ENCODE peak calls at places on chromosomes 13 and 19, in nine cellular contexts. F, Q, E, S, I, B, V, U and T are unnamed samples.

GRCh38 chr13:35210234-35210633 is 266.3 kb downstream of the MAB21L1 start:
- DNase-seq in F (no peak), Q (no peak), E (peak; percentile 8), S (no peak), I (no peak), B (no peak), V (peak; percentile 38), U (no peak), T (no peak)

GRCh38 chr13:101624210-101624922 is 171.9 kb downstream of the ITGBL1 start:
- DNase-seq in F (no peak), Q (no peak), E (no peak), S (no peak), I (peak; percentile 37), B (peak; percentile 74), V (no peak), U (no peak), T (no peak)

GRCh38 chr13:85312071-85312470 is 487.1 kb downstream of the SLITRK6 start:
- DNase-seq in F (no peak), Q (no peak), E (no peak), S (no peak), I (no peak), B (no peak), V (no peak), U (no peak), T (no peak)

GRCh38 chr13:66809496-66809895 is 420.6 kb downstream of the PCDH9 start:
- DNase-seq in F (no peak), Q (no peak), E (no peak), S (no peak), I (no peak), B (peak; percentile 45), V (no peak), U (no peak), T (no peak)

GRCh38 chr13:63041640-63042414 is 1626.2 kb upstream of the PCDH20 start:
- DNase-seq in F (no peak), Q (no peak), E (no peak), S (no peak), I (peak; percentile 41), B (no peak), V (no peak), U (no peak), T (no peak)

GRCh38 chr19:40262422-40262821 is 22.7 kb downstream of the AKT2 start:
- DNase-seq in F (no peak), Q (no peak), E (no peak), S (no peak), I (no peak), B (no peak), V (no peak), U (no peak), T (no peak)

GRCh38 chr13:19984430-19985218 is 26.1 kb downstream of the ZMYM2 start:
- DNase-seq in F (no peak), Q (no peak), E (peak; percentile 56), S (no peak), I (peak; percentile 51), B (no peak), V (peak; percentile 72), U (no peak), T (peak; percentile 3)

GRCh38 chr19:16951529-16951928 is 62.7 kb downstream of the F2RL3 start:
- DNase-seq in F (no peak), Q (no peak), E (no peak), S (no peak), I (no peak), B (no peak), V (no peak), U (no peak), T (peak; percentile 74)

GRCh38 chr13:105817498-105817897 is 718.0 kb downstream of the EFNB2 start:
- DNase-seq in F (no peak), Q (no peak), E (no peak), S (no peak), I (no peak), B (no peak), V (no peak), U (no peak), T (no peak)

GRCh38 chr19:55160128-55160985 is 2.8 kb upstream of the TNNI3 start:
- DNase-seq in F (peak; percentile 98), Q (peak; percentile 82), E (peak; percentile 66), S (peak; percentile 93), I (peak; percentile 65), B (peak; percentile 56), V (peak; percentile 96), U (peak; percentile 85), T (peak; percentile 95)

GRCh38 chr13:63088226-63088625 is 1672.6 kb upstream of the PCDH20 start:
- DNase-seq in F (no peak), Q (no peak), E (no peak), S (no peak), I (peak; percentile 75), B (no peak), V (peak; percentile 1), U (no peak), T (no peak)

GRCh38 chr13:36674337-36675212 is 755 bp downstream of the SERTM1 start:
- DNase-seq in F (no peak), Q (no peak), E (no peak), S (no peak), I (no peak), B (no peak), V (no peak), U (no peak), T (no peak)

GRCh38 chr19:19615086-19615485 is 3.4 kb downstream of the PBX4 start:
- DNase-seq in F (no peak), Q (no peak), E (peak; percentile 58), S (no peak), I (no peak), B (no peak), V (peak; percentile 72), U (no peak), T (peak; percentile 54)

GRCh38 chr19:8490873-8491272 is 11.6 kb downstream of the PRAM1 start:
- DNase-seq in F (no peak), Q (no peak), E (no peak), S (no peak), I (no peak), B (no peak), V (no peak), U (no peak), T (no peak)